ENCODE peak calls at places on chromosome 9, in seven cellular contexts. W is heart right ventricle; L is mesendoderm; K is ascending aorta; O is OCI-LY7; I is CD8-positive, alpha-beta T cell; A is GM23338. H is an unnamed sample. For H3K4me1, the result is how much of the 10 kb centered on the place peaks cover.

GRCh38 chr9:7844283-7844682 is 44.7 kb upstream of the DMAC1 start:
- DNase-seq in W (no peak), L (peak), K (no peak), O (peak), I (no peak), A (peak), H (no peak)

GRCh38 chr9:85900504-85901201 is 40.3 kb upstream of the NAA35 start:
- DNase-seq in W (no peak), L (peak), K (no peak), O (peak), I (peak), A (peak), H (no peak)

GRCh38 chr9:20139755-20140154 is 350.9 kb upstream of the SLC24A2 start:
- DNase-seq in W (no peak), L (no peak), K (no peak), O (no peak), I (no peak), A (peak), H (no peak)

GRCh38 chr9:130078547-130078946 is 24.8 kb downstream of the GPR107 start:
- DNase-seq in W (no peak), L (no peak), K (no peak), O (no peak), I (no peak), A (no peak), H (no peak)

GRCh38 chr9:34334337-34334824 is 5.0 kb downstream of the NUDT2 start:
- DNase-seq in W (no peak), L (peak), K (no peak), O (no peak), I (no peak), A (peak), H (no peak)

GRCh38 chr9:86202338-86202882 is 57.0 kb downstream of the C9orf153 start:
- DNase-seq in W (no peak), L (peak), K (no peak), O (peak), I (no peak), A (peak), H (no peak)

GRCh38 chr9:33044677-33045282 is 19.7 kb downstream of the DNAJA1 start:
- DNase-seq in W (no peak), L (peak), K (no peak), O (no peak), I (no peak), A (peak), H (no peak)

GRCh38 chr9:18115131-18115530 is 358.8 kb upstream of the ADAMTSL1 start:
- DNase-seq in W (no peak), L (no peak), K (no peak), O (no peak), I (no peak), A (no peak), H (no peak)

GRCh38 chr9:19231126-19232035 is 888 bp downstream of the DENND4C start:
- DNase-seq in W (no peak), L (peak), K (no peak), O (peak), I (no peak), A (peak), H (peak)

GRCh38 chr9:83410701-83411100 is 127.5 kb downstream of the FRMD3 start:
- DNase-seq in W (no peak), L (no peak), K (no peak), O (no peak), I (no peak), A (no peak), H (no peak)

GRCh38 chr9:125649826-125650225 is 57.2 kb downstream of the MAPKAP1 start:
- DNase-seq in W (no peak), L (no peak), K (no peak), O (no peak), I (no peak), A (no peak), H (no peak)

GRCh38 chr9:3467593-3468219 is 58.1 kb downstream of the RFX3 start:
- DNase-seq in W (peak), L (peak), K (peak), O (peak), I (peak), A (peak), H (peak)

GRCh38 chr9:20353931-20354652 is 268.2 kb downstream of the MLLT3 start:
- DNase-seq in W (no peak), L (no peak), K (no peak), O (no peak), I (no peak), A (no peak), H (no peak)

GRCh38 chr9:86176468-86176867 is 77.1 kb upstream of the GOLM1 start:
- DNase-seq in W (no peak), L (no peak), K (no peak), O (no peak), I (no peak), A (no peak), H (no peak)

GRCh38 chr9:89525673-89526374 is 27.9 kb upstream of the SEMA4D start:
- DNase-seq in W (no peak), L (no peak), K (no peak), O (no peak), I (no peak), A (no peak), H (no peak)

GRCh38 chr9:85536076-85536475 is 205.7 kb downstream of the AGTPBP1 start:
- DNase-seq in W (no peak), L (peak), K (peak), O (no peak), I (no peak), A (no peak), H (peak)

GRCh38 chr9:16266648-16267276 is 603.7 kb downstream of the BNC2 start:
- DNase-seq in W (no peak), L (peak), K (peak), O (no peak), I (no peak), A (peak), H (no peak)

GRCh38 chr9:106878943-106879916 is 16.3 kb downstream of the ZNF462 start:
- DNase-seq in W (peak), L (no peak), K (peak), O (no peak), I (no peak), A (peak), H (peak)

GRCh38 chr9:129617167-129617566 is 3.7 kb downstream of the C9orf50 start:
- DNase-seq in W (no peak), L (peak), K (no peak), O (peak), I (no peak), A (peak), H (no peak)

GRCh38 chr9:106962615-106963363 is 99.8 kb downstream of the ZNF462 start:
- DNase-seq in W (peak), L (no peak), K (no peak), O (no peak), I (no peak), A (no peak), H (no peak)

GRCh38 chr9:129278391-129279237 is 100.6 kb upstream of the IER5L start:
- DNase-seq in W (no peak), L (no peak), K (peak), O (peak), I (no peak), A (peak), H (no peak)

GRCh38 chr9:95381243-95381642 is 63.7 kb upstream of the FANCC start:
- DNase-seq in W (no peak), L (no peak), K (no peak), O (no peak), I (no peak), A (no peak), H (no peak)

GRCh38 chr9:92313624-92314012 is 11.5 kb downstream of the NOL8 start:
- DNase-seq in W (no peak), L (no peak), K (no peak), O (no peak), I (no peak), A (no peak), H (no peak)
- H3K27ac ChIP-seq in W (peak), L (no peak), K (no peak), O (no peak), I (no peak), A (no peak), H (no peak)

DNA sequence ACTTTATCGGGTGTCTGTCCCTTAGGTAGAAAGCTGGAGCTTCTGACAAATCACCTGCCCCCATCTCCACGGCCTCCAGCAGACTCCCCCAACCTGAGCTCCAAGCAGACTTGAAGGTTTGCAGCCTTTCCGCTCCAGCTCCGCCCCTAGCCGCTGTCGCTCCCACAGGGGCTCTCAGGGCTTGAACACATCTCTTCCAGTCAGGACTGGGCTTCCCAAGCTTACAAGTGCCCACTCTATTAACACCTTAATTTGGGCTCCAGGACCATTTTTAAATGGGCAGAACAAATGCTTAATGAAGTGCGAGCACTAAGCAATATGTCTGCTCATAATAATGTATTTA is 17.2 kb upstream of the SLC25A51 start:
- DNase-seq in W (no peak), L (no peak), K (no peak), O (no peak), I (no peak), A (no peak), H (no peak)
- H3K4me1 ChIP-seq in W (under half), L (under half), K (under half), O (under half), I (under half), A (under half), H (under half)

GRCh38 chr9:110123364-110124095 is 84.4 kb downstream of the C9orf152 start:
- DNase-seq in W (no peak), L (no peak), K (no peak), O (no peak), I (no peak), A (no peak), H (no peak)

GRCh38 chr9:110125763-110126351 is 82.1 kb downstream of the C9orf152 start:
- DNase-seq in W (no peak), L (no peak), K (no peak), O (peak), I (no peak), A (no peak), H (no peak)

GRCh38 chr9:110126986-110127864 is 80.7 kb downstream of the C9orf152 start:
- DNase-seq in W (peak), L (peak), K (peak), O (no peak), I (no peak), A (peak), H (peak)

GRCh38 chr9:110126457-110126856 is 81.5 kb downstream of the C9orf152 start:
- DNase-seq in W (no peak), L (peak), K (no peak), O (peak), I (no peak), A (no peak), H (no peak)

DNA sequence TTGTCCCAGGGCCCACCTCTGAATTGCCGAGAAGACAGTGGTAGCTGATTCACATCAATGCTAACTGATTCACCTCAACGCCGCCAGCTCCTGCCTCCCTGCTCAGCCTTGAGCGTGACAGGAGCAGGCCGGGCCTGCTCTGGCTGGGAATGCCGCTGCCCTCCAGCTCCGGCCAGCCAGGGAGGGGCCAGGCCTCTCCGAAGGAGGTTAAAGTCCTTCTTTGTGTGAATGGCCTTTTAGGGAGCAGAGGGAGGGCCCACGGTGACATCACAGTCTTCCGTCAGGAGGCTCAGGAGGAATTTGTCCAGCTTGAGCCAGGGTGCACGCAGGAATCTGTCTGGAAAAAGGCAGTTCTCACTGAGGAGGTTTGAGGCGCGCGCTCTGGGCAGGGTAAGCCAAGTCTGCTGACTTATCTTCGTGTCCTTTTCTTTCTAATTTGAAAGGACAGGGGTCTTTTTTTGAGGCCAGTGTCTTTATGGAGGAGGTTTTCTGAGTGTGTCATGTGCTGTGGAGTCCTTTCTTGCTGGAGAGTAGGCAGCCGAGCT is 82.7 kb downstream of the C9orf152 start:
- DNase-seq in W (peak), L (peak), K (peak), O (no peak), I (no peak), A (peak), H (peak)
- H3K27ac ChIP-seq in W (peak), L (no peak), K (peak), O (peak), I (no peak), A (peak), H (peak)

DNA sequence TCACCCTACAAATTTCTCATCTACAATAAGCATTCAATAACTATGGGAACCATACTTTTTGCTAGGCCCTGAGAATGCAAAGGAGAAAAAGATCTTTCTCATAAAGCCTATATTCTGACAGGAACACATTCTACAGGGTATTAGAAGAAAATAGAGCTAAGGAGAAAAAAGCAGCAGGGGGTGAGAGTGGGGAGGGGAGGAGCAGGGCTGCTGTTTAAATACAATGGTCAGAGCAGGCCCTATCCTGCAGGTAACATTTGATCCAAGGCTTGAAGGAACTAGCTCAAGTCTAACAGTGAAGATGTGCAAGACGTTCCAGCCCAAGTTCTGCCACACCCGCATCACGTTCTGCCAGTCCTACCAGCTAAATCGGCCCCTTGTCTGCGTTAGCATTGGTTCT is 89.7 kb downstream of the ELAVL2 start:
- DNase-seq in W (no peak), L (peak), K (no peak), O (no peak), I (no peak), A (peak), H (no peak)
- H3K4me1 ChIP-seq in W (under half), L (under half), K (under half), O (under half), I (under half), A (half or more), H (under half)

GRCh38 chr9:134170525-134171315 is 6.4 kb upstream of the RNU6ATAC start:
- DNase-seq in W (no peak), L (no peak), K (no peak), O (no peak), I (no peak), A (no peak), H (no peak)

GRCh38 chr9:134171316-134172197 is 7.2 kb upstream of the RNU6ATAC start:
- DNase-seq in W (no peak), L (no peak), K (no peak), O (no peak), I (no peak), A (no peak), H (peak)

GRCh38 chr9:134173127-134174072 is 9.0 kb upstream of the RNU6ATAC start:
- DNase-seq in W (no peak), L (no peak), K (no peak), O (no peak), I (no peak), A (no peak), H (no peak)

GRCh38 chr9:134174073-134174449 is 9.7 kb upstream of the RNU6ATAC start:
- DNase-seq in W (no peak), L (no peak), K (no peak), O (peak), I (no peak), A (no peak), H (no peak)

GRCh38 chr9:134172198-134173126 is 8.1 kb upstream of the RNU6ATAC start:
- DNase-seq in W (peak), L (no peak), K (no peak), O (no peak), I (no peak), A (no peak), H (no peak)
- H3K27ac ChIP-seq in W (no peak), L (no peak), K (no peak), O (no peak), I (no peak), A (no peak), H (peak)

GRCh38 chr9:77678136-77678535 is 30.0 kb upstream of the GNA14 start:
- DNase-seq in W (no peak), L (no peak), K (no peak), O (no peak), I (no peak), A (no peak), H (no peak)

GRCh38 chr9:77679088-77679487 is 31.0 kb upstream of the GNA14 start:
- DNase-seq in W (no peak), L (no peak), K (no peak), O (no peak), I (no peak), A (no peak), H (no peak)

GRCh38 chr9:77673912-77674791 is 26.0 kb upstream of the GNA14 start:
- DNase-seq in W (no peak), L (peak), K (no peak), O (no peak), I (no peak), A (peak), H (no peak)

DNA sequence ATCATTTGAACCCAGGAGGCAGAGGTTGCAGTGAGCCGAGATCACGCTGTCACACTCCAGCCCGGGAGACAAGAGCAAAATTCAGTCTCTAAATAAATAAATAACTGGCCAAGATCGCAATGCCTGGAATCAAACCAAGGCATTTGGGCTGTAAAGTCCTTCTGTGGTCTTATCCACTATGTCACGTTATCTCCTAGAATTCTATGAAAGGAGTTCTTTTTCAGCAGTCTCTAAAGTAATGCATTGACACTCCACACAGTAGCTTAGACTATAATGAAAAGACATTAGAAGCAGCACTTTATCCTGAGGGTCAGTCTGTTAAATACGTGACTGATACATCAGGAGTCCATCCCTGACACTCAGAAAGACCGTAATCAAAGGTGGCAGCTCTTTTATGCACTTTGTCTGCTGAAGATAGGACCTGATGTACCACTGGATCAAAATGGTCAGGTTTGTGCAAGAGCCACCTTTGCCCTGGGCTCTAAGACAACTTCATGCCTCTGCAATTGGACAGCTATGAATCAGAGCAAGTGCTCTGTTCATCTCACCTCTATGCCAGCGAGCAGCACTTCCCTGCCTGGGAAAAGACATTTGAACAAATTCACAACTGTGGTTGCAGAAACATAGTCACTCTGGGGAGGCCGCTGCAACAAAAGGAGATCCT is 31.7 kb upstream of the GNA14 start:
- DNase-seq in W (no peak), L (no peak), K (no peak), O (no peak), I (no peak), A (no peak), H (no peak)
- H3K4me1 ChIP-seq in W (under half), L (under half), K (under half), O (under half), I (under half), A (under half), H (under half)

GRCh38 chr9:108668191-108668940 is 187.4 kb downstream of the ACTL7B start:
- DNase-seq in W (no peak), L (peak), K (no peak), O (no peak), I (no peak), A (no peak), H (no peak)

GRCh38 chr9:108664309-108665255 is 191.2 kb downstream of the ACTL7B start:
- DNase-seq in W (no peak), L (no peak), K (no peak), O (no peak), I (no peak), A (no peak), H (no peak)

GRCh38 chr9:108663381-108663876 is 192.4 kb downstream of the ACTL7B start:
- DNase-seq in W (no peak), L (no peak), K (no peak), O (no peak), I (no peak), A (no peak), H (no peak)

GRCh38 chr9:108662935-108663334 is 192.9 kb downstream of the ACTL7B start:
- DNase-seq in W (no peak), L (no peak), K (no peak), O (no peak), I (no peak), A (no peak), H (no peak)

GRCh38 chr9:108665856-108666784 is 189.7 kb downstream of the ACTL7B start:
- DNase-seq in W (no peak), L (no peak), K (no peak), O (no peak), I (no peak), A (no peak), H (no peak)
- H3K27ac ChIP-seq in W (no peak), L (no peak), K (no peak), O (no peak), I (no peak), A (no peak), H (no peak)

DNA sequence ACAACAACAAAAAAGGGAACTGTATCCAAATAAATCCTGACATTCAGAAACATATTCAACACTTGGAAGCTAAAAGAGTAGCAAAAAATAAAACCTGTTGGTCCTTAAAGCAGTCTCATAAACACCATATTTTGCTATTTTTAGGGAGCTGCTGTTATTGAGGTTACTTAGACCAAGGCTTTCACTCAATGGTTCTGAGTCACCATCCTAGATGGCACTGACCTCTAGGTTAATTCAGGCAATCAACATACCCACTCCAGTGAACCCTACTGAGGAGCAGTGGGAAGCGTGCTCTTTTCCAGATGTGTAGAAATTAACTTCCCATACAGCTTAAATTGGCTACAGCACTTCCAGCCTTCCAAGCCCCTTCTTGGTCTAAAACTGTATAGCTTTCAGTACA is 5.2 kb downstream of the GNAQ start:
- DNase-seq in W (no peak), L (peak), K (no peak), O (no peak), I (no peak), A (no peak), H (no peak)
- H3K4me1 ChIP-seq in W (under half), L (under half), K (under half), O (under half), I (under half), A (half or more), H (under half)

GRCh38 chr9:131410051-131410491 is 16.2 kb downstream of the PRRC2B start:
- DNase-seq in W (no peak), L (no peak), K (no peak), O (no peak), I (no peak), A (no peak), H (no peak)
- H3K27ac ChIP-seq in W (peak), L (no peak), K (no peak), O (no peak), I (no peak), A (peak), H (peak)

GRCh38 chr9:69207503-69207902 is 33.4 kb downstream of the TJP2 start:
- DNase-seq in W (peak), L (peak), K (no peak), O (peak), I (no peak), A (peak), H (no peak)
- H3K4me1 ChIP-seq in W (under half), L (under half), K (under half), O (under half), I (under half), A (half or more), H (under half)

H was measured in lung.